ENCODE peak calls at places on chromosome 9, in eight cellular contexts. One of them, this sample, is unnamed. For H3K4me1, the result is how much of the 10 kb centered on the place peaks cover.

GRCh38 chr9:18580146-18580545 is 106.2 kb downstream of the ADAMTSL1 start:
- DNase-seq in pancreas: no peak
- DNase-seq in RWPE2: no peak
- DNase-seq in tibial artery: no peak
- DNase-seq in stomach: no peak
- DNase-seq in transverse colon: no peak
- DNase-seq in IMR-90: peak
- DNase-seq in vagina: no peak
- DNase-seq in this sample: no peak

GRCh38 chr9:3863114-3863528 is 337.3 kb upstream of the RFX3 start:
- DNase-seq in pancreas: no peak
- DNase-seq in RWPE2: no peak
- DNase-seq in tibial artery: no peak
- DNase-seq in stomach: no peak
- DNase-seq in transverse colon: no peak
- DNase-seq in IMR-90: peak
- DNase-seq in vagina: no peak
- DNase-seq in this sample: peak

GRCh38 chr9:2262371-2262770 is 247.2 kb downstream of the SMARCA2 start:
- DNase-seq in pancreas: no peak
- DNase-seq in RWPE2: no peak
- DNase-seq in tibial artery: no peak
- DNase-seq in stomach: no peak
- DNase-seq in transverse colon: no peak
- DNase-seq in IMR-90: no peak
- DNase-seq in vagina: no peak
- DNase-seq in this sample: no peak

GRCh38 chr9:130885422-130886375 is 10.9 kb downstream of the QRFP start:
- DNase-seq in pancreas: no peak
- DNase-seq in RWPE2: no peak
- DNase-seq in tibial artery: peak
- DNase-seq in stomach: no peak
- DNase-seq in transverse colon: no peak
- DNase-seq in IMR-90: no peak
- DNase-seq in vagina: no peak
- DNase-seq in this sample: no peak

GRCh38 chr9:18710089-18710488 is 236.1 kb downstream of the ADAMTSL1 start:
- DNase-seq in pancreas: no peak
- DNase-seq in RWPE2: no peak
- DNase-seq in tibial artery: no peak
- DNase-seq in stomach: no peak
- DNase-seq in transverse colon: no peak
- DNase-seq in IMR-90: peak
- DNase-seq in vagina: no peak
- DNase-seq in this sample: no peak

GRCh38 chr9:5073701-5074100 is 88.6 kb downstream of the JAK2 start:
- DNase-seq in pancreas: no peak
- DNase-seq in RWPE2: no peak
- DNase-seq in tibial artery: no peak
- DNase-seq in stomach: no peak
- DNase-seq in transverse colon: no peak
- DNase-seq in IMR-90: no peak
- DNase-seq in vagina: no peak
- DNase-seq in this sample: no peak

GRCh38 chr9:85647571-85647970 is 94.2 kb downstream of the AGTPBP1 start:
- DNase-seq in pancreas: no peak
- DNase-seq in RWPE2: no peak
- DNase-seq in tibial artery: no peak
- DNase-seq in stomach: no peak
- DNase-seq in transverse colon: no peak
- DNase-seq in IMR-90: no peak
- DNase-seq in vagina: no peak
- DNase-seq in this sample: no peak

GRCh38 chr9:132288371-132288770 is 66.4 kb downstream of the SETX start:
- DNase-seq in pancreas: no peak
- DNase-seq in RWPE2: no peak
- DNase-seq in tibial artery: no peak
- DNase-seq in stomach: no peak
- DNase-seq in transverse colon: no peak
- DNase-seq in IMR-90: peak
- DNase-seq in vagina: no peak
- DNase-seq in this sample: no peak

GRCh38 chr9:110769667-110770066 is 101.1 kb downstream of the MUSK start:
- DNase-seq in pancreas: no peak
- DNase-seq in RWPE2: no peak
- DNase-seq in tibial artery: no peak
- DNase-seq in stomach: no peak
- DNase-seq in transverse colon: no peak
- DNase-seq in IMR-90: peak
- DNase-seq in vagina: no peak
- DNase-seq in this sample: no peak

GRCh38 chr9:137715321-137715720 is 96.5 kb downstream of the EHMT1 start:
- DNase-seq in pancreas: no peak
- DNase-seq in RWPE2: no peak
- DNase-seq in tibial artery: no peak
- DNase-seq in stomach: no peak
- DNase-seq in transverse colon: no peak
- DNase-seq in IMR-90: no peak
- DNase-seq in vagina: no peak
- DNase-seq in this sample: no peak

GRCh38 chr9:4497855-4498254 is 7.6 kb downstream of the SLC1A1 start:
- DNase-seq in pancreas: no peak
- DNase-seq in RWPE2: no peak
- DNase-seq in tibial artery: no peak
- DNase-seq in stomach: no peak
- DNase-seq in transverse colon: no peak
- DNase-seq in IMR-90: peak
- DNase-seq in vagina: no peak
- DNase-seq in this sample: no peak

GRCh38 chr9:96125624-96126023 is 176.4 kb downstream of the HSD17B3 start:
- DNase-seq in pancreas: no peak
- DNase-seq in RWPE2: no peak
- DNase-seq in tibial artery: no peak
- DNase-seq in stomach: no peak
- DNase-seq in transverse colon: no peak
- DNase-seq in IMR-90: no peak
- DNase-seq in vagina: no peak
- DNase-seq in this sample: no peak

GRCh38 chr9:76996700-76997099 is 22.8 kb upstream of the FOXB2 start:
- DNase-seq in pancreas: no peak
- DNase-seq in RWPE2: peak
- DNase-seq in tibial artery: no peak
- DNase-seq in stomach: no peak
- DNase-seq in transverse colon: no peak
- DNase-seq in IMR-90: peak
- DNase-seq in vagina: peak
- DNase-seq in this sample: peak

GRCh38 chr9:137129089-137129455 is 9.9 kb upstream of the GRIN1 start:
- DNase-seq in pancreas: peak
- DNase-seq in RWPE2: no peak
- DNase-seq in tibial artery: no peak
- DNase-seq in stomach: peak
- DNase-seq in transverse colon: no peak
- DNase-seq in IMR-90: peak
- DNase-seq in vagina: no peak
- DNase-seq in this sample: no peak

GRCh38 chr9:89743216-89743575 is 138.4 kb downstream of the GADD45G start:
- DNase-seq in pancreas: no peak
- DNase-seq in RWPE2: no peak
- DNase-seq in tibial artery: no peak
- DNase-seq in stomach: no peak
- DNase-seq in transverse colon: no peak
- DNase-seq in IMR-90: no peak
- DNase-seq in vagina: no peak
- DNase-seq in this sample: no peak

GRCh38 chr9:124939944-124940343 is 939 bp downstream of the GOLGA1 start:
- DNase-seq in pancreas: no peak
- DNase-seq in RWPE2: no peak
- DNase-seq in tibial artery: no peak
- DNase-seq in stomach: no peak
- DNase-seq in transverse colon: no peak
- DNase-seq in IMR-90: no peak
- DNase-seq in vagina: no peak
- DNase-seq in this sample: no peak

GRCh38 chr9:9753266-9753665 is 859.5 kb downstream of the PTPRD start:
- DNase-seq in pancreas: no peak
- DNase-seq in RWPE2: no peak
- DNase-seq in tibial artery: no peak
- DNase-seq in stomach: no peak
- DNase-seq in transverse colon: no peak
- DNase-seq in IMR-90: no peak
- DNase-seq in vagina: no peak
- DNase-seq in this sample: no peak

DNA sequence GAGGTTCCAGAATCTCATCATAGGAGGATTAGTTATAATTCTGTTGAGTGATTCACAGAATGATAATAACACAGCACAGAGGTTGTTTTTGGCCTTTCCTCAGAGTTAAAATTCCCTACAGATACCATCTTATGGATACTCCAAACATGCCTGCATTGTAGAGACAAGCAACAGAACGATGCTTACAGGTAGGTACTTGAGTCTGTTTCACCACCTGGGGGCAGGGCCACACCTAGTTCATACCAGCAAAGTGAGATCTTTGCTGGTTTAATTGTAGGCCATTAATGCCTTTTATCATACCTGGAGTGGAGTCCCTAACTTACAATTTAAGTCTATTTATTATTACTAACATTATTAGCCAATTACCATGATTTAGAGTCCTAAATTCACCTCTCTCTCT is 416.5 kb upstream of the TLE4 start:
- DNase-seq in pancreas: no peak
- DNase-seq in RWPE2: no peak
- DNase-seq in tibial artery: no peak
- DNase-seq in stomach: no peak
- DNase-seq in transverse colon: no peak
- DNase-seq in IMR-90: no peak
- DNase-seq in vagina: no peak
- DNase-seq in this sample: no peak
- TF ChIP-seq CTCF in pancreas: no peak
- TF ChIP-seq CTCF in RWPE2: peak
- TF ChIP-seq CTCF in tibial artery: no peak
- TF ChIP-seq CTCF in stomach: no peak
- TF ChIP-seq CTCF in transverse colon: no peak
- TF ChIP-seq CTCF in IMR-90: no peak
- TF ChIP-seq CTCF in vagina: no peak
- TF ChIP-seq CTCF in this sample: no peak

GRCh38 chr9:134662143-134662876 is 20.7 kb downstream of the COL5A1 start:
- DNase-seq in pancreas: no peak
- DNase-seq in RWPE2: peak
- DNase-seq in tibial artery: peak
- DNase-seq in stomach: no peak
- DNase-seq in transverse colon: peak
- DNase-seq in IMR-90: peak
- DNase-seq in vagina: no peak
- DNase-seq in this sample: peak
- H3K4me3 ChIP-seq in pancreas: no peak
- H3K4me3 ChIP-seq in RWPE2: no peak
- H3K4me3 ChIP-seq in tibial artery: no peak
- H3K4me3 ChIP-seq in stomach: no peak
- H3K4me3 ChIP-seq in transverse colon: no peak
- H3K4me3 ChIP-seq in IMR-90: no peak
- H3K4me3 ChIP-seq in vagina: no peak
- H3K4me3 ChIP-seq in this sample: no peak

DNA sequence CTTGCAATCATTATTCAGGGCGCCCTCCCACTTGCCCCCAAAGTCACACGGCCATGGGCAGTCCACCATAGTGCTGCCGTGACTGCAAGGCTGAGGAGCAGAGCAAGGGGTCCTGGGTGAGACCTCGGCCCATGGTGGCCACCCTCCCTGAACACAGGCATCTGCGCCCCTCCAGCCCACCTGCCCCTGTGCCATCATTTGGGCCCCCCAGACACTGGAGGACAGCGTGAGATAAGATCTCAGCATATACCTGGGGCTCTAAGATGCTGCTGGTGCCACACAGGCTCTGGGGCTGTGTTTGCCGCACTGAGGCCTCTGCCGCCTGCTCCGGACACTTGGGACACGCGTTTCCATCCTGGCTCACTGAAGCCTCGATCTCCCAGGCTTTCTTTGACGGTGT is 3.5 kb downstream of the TMEM250 start:
- DNase-seq in pancreas: no peak
- DNase-seq in RWPE2: no peak
- DNase-seq in tibial artery: no peak
- DNase-seq in stomach: no peak
- DNase-seq in transverse colon: no peak
- DNase-seq in IMR-90: no peak
- DNase-seq in vagina: no peak
- DNase-seq in this sample: no peak
- H3K4me1 ChIP-seq in pancreas: under half
- H3K4me1 ChIP-seq in RWPE2: under half
- H3K4me1 ChIP-seq in tibial artery: under half
- H3K4me1 ChIP-seq in stomach: under half
- H3K4me1 ChIP-seq in transverse colon: under half
- H3K4me1 ChIP-seq in IMR-90: under half
- H3K4me1 ChIP-seq in vagina: under half
- H3K4me1 ChIP-seq in this sample: under half

GRCh38 chr9:103319979-103320378 is 324.8 kb downstream of the CYLC2 start:
- DNase-seq in pancreas: no peak
- DNase-seq in RWPE2: no peak
- DNase-seq in tibial artery: no peak
- DNase-seq in stomach: no peak
- DNase-seq in transverse colon: no peak
- DNase-seq in IMR-90: no peak
- DNase-seq in vagina: no peak
- DNase-seq in this sample: no peak
- TF ChIP-seq CTCF in pancreas: no peak
- TF ChIP-seq CTCF in RWPE2: peak
- TF ChIP-seq CTCF in tibial artery: no peak
- TF ChIP-seq CTCF in stomach: no peak
- TF ChIP-seq CTCF in transverse colon: no peak
- TF ChIP-seq CTCF in IMR-90: no peak
- TF ChIP-seq CTCF in vagina: no peak
- TF ChIP-seq CTCF in this sample: no peak

DNA sequence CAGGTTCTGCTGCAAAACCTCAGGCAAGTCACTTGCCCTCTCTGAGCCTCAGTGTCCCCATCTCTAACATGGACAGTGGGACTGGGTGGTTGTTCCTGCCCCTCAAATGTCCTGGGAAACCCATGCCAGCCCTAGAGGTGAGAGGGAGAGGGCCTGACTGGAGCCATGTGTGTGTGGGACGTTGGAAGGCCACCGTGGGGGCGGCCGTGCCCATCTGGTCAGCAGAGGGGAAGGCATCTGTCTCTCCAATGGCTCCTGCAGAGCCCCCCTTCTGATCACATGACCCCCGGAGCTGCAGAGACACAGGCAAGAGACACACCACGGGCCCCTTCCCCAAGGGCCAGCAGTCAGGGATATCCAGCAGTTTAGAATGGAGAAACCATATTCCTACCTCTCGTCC is 1.7 kb downstream of the DNM1 start:
- DNase-seq in pancreas: no peak
- DNase-seq in RWPE2: no peak
- DNase-seq in tibial artery: no peak
- DNase-seq in stomach: no peak
- DNase-seq in transverse colon: no peak
- DNase-seq in IMR-90: no peak
- DNase-seq in vagina: no peak
- DNase-seq in this sample: no peak
- H3K4me3 ChIP-seq in pancreas: no peak
- H3K4me3 ChIP-seq in RWPE2: no peak
- H3K4me3 ChIP-seq in tibial artery: no peak
- H3K4me3 ChIP-seq in stomach: no peak
- H3K4me3 ChIP-seq in transverse colon: no peak
- H3K4me3 ChIP-seq in IMR-90: no peak
- H3K4me3 ChIP-seq in vagina: peak
- H3K4me3 ChIP-seq in this sample: peak